ENCODE peak calls at places on chromosomes 3 and 15, in ten cellular contexts. One of them, this sample, is unnamed. For H3K4me1 and H3K27me3, the result is how much of the 10 kb centered on the place peaks cover.

GRCh38 chr3:123406598-123406997 is 42.3 kb downstream of the ADCY5 start:
- DNase-seq in psoas muscle: peak
- DNase-seq in esophagus squamous epithelium: no peak
- DNase-seq in BE2C: peak
- DNase-seq in astrocyte: no peak
- DNase-seq in MM.1S: no peak
- DNase-seq in CD8-positive, alpha-beta T cell: no peak
- DNase-seq in Peyer's patch: peak
- DNase-seq in right lobe of liver: peak
- DNase-seq in uterus: peak
- DNase-seq in this sample: no peak

GRCh38 chr3:100210777-100211145 is 50.0 kb upstream of the TBC1D23 start:
- DNase-seq in psoas muscle: no peak
- DNase-seq in BE2C: no peak
- DNase-seq in astrocyte: peak
- DNase-seq in CD8-positive, alpha-beta T cell: no peak
- DNase-seq in esophagus squamous epithelium: no peak
- DNase-seq in Peyer's patch: no peak
- DNase-seq in MM.1S: peak
- DNase-seq in uterus: no peak
- DNase-seq in right lobe of liver: no peak
- DNase-seq in this sample: no peak

GRCh38 chr3:134423153-134423552 is 48.9 kb upstream of the AMOTL2 start:
- DNase-seq in Peyer's patch: no peak
- DNase-seq in MM.1S: no peak
- DNase-seq in psoas muscle: no peak
- DNase-seq in BE2C: no peak
- DNase-seq in esophagus squamous epithelium: no peak
- DNase-seq in astrocyte: no peak
- DNase-seq in right lobe of liver: no peak
- DNase-seq in uterus: no peak
- DNase-seq in CD8-positive, alpha-beta T cell: no peak
- DNase-seq in this sample: no peak

GRCh38 chr3:33128706-33129105 is 14.9 kb downstream of the CRTAP start:
- DNase-seq in right lobe of liver: no peak
- DNase-seq in uterus: no peak
- DNase-seq in esophagus squamous epithelium: no peak
- DNase-seq in CD8-positive, alpha-beta T cell: no peak
- DNase-seq in MM.1S: no peak
- DNase-seq in psoas muscle: no peak
- DNase-seq in Peyer's patch: no peak
- DNase-seq in astrocyte: no peak
- DNase-seq in BE2C: no peak
- DNase-seq in this sample: no peak

GRCh38 chr15:66774001-66774814 is 72.2 kb downstream of the SMAD6 start:
- DNase-seq in right lobe of liver: peak
- DNase-seq in uterus: peak
- DNase-seq in MM.1S: peak
- DNase-seq in BE2C: peak
- DNase-seq in Peyer's patch: peak
- DNase-seq in psoas muscle: peak
- DNase-seq in esophagus squamous epithelium: no peak
- DNase-seq in CD8-positive, alpha-beta T cell: peak
- DNase-seq in astrocyte: peak
- DNase-seq in this sample: peak

GRCh38 chr15:29278436-29279099 is 8.9 kb upstream of the NSMCE3 start:
- DNase-seq in BE2C: no peak
- DNase-seq in right lobe of liver: no peak
- DNase-seq in Peyer's patch: no peak
- DNase-seq in MM.1S: no peak
- DNase-seq in psoas muscle: no peak
- DNase-seq in astrocyte: peak
- DNase-seq in esophagus squamous epithelium: no peak
- DNase-seq in uterus: no peak
- DNase-seq in CD8-positive, alpha-beta T cell: no peak
- DNase-seq in this sample: peak

GRCh38 chr15:68211656-68212320 is 6.7 kb upstream of the CALML4 start:
- DNase-seq in astrocyte: no peak
- DNase-seq in right lobe of liver: no peak
- DNase-seq in uterus: no peak
- DNase-seq in Peyer's patch: peak
- DNase-seq in BE2C: no peak
- DNase-seq in MM.1S: no peak
- DNase-seq in esophagus squamous epithelium: no peak
- DNase-seq in psoas muscle: no peak
- DNase-seq in CD8-positive, alpha-beta T cell: no peak
- DNase-seq in this sample: no peak

GRCh38 chr15:78422571-78423340 is 15.3 kb upstream of the IREB2 start:
- DNase-seq in esophagus squamous epithelium: no peak
- DNase-seq in CD8-positive, alpha-beta T cell: peak
- DNase-seq in right lobe of liver: peak
- DNase-seq in psoas muscle: peak
- DNase-seq in uterus: peak
- DNase-seq in Peyer's patch: peak
- DNase-seq in BE2C: peak
- DNase-seq in astrocyte: peak
- DNase-seq in MM.1S: peak
- DNase-seq in this sample: peak

GRCh38 chr3:31575448-31575847 is 42.7 kb downstream of the STT3B start:
- DNase-seq in MM.1S: no peak
- DNase-seq in astrocyte: no peak
- DNase-seq in esophagus squamous epithelium: no peak
- DNase-seq in BE2C: no peak
- DNase-seq in uterus: no peak
- DNase-seq in right lobe of liver: no peak
- DNase-seq in Peyer's patch: no peak
- DNase-seq in psoas muscle: no peak
- DNase-seq in CD8-positive, alpha-beta T cell: no peak
- DNase-seq in this sample: no peak

GRCh38 chr15:40088929-40089755 is 19.5 kb downstream of the BMF start:
- DNase-seq in MM.1S: no peak
- DNase-seq in psoas muscle: no peak
- DNase-seq in BE2C: no peak
- DNase-seq in astrocyte: peak
- DNase-seq in CD8-positive, alpha-beta T cell: no peak
- DNase-seq in right lobe of liver: no peak
- DNase-seq in uterus: peak
- DNase-seq in esophagus squamous epithelium: no peak
- DNase-seq in Peyer's patch: no peak
- DNase-seq in this sample: no peak

GRCh38 chr3:195160908-195161434 is 110.0 kb downstream of the XXYLT1 start:
- DNase-seq in Peyer's patch: no peak
- DNase-seq in uterus: no peak
- DNase-seq in CD8-positive, alpha-beta T cell: no peak
- DNase-seq in BE2C: no peak
- DNase-seq in esophagus squamous epithelium: no peak
- DNase-seq in psoas muscle: no peak
- DNase-seq in astrocyte: no peak
- DNase-seq in MM.1S: peak
- DNase-seq in right lobe of liver: no peak
- DNase-seq in this sample: no peak

GRCh38 chr3:195160257-195160898 is 110.6 kb downstream of the XXYLT1 start:
- DNase-seq in BE2C: no peak
- DNase-seq in MM.1S: no peak
- DNase-seq in Peyer's patch: no peak
- DNase-seq in uterus: peak
- DNase-seq in psoas muscle: no peak
- DNase-seq in CD8-positive, alpha-beta T cell: no peak
- DNase-seq in astrocyte: no peak
- DNase-seq in esophagus squamous epithelium: no peak
- DNase-seq in right lobe of liver: peak
- DNase-seq in this sample: no peak

GRCh38 chr3:195156286-195156890 is 114.6 kb downstream of the XXYLT1 start:
- DNase-seq in right lobe of liver: no peak
- DNase-seq in esophagus squamous epithelium: no peak
- DNase-seq in psoas muscle: no peak
- DNase-seq in MM.1S: no peak
- DNase-seq in Peyer's patch: no peak
- DNase-seq in uterus: no peak
- DNase-seq in CD8-positive, alpha-beta T cell: no peak
- DNase-seq in astrocyte: no peak
- DNase-seq in BE2C: no peak
- DNase-seq in this sample: no peak

GRCh38 chr3:195159819-195160175 is 111.2 kb downstream of the XXYLT1 start:
- DNase-seq in Peyer's patch: no peak
- DNase-seq in MM.1S: no peak
- DNase-seq in uterus: no peak
- DNase-seq in CD8-positive, alpha-beta T cell: no peak
- DNase-seq in BE2C: no peak
- DNase-seq in esophagus squamous epithelium: no peak
- DNase-seq in astrocyte: no peak
- DNase-seq in psoas muscle: no peak
- DNase-seq in right lobe of liver: no peak
- DNase-seq in this sample: no peak

DNA sequence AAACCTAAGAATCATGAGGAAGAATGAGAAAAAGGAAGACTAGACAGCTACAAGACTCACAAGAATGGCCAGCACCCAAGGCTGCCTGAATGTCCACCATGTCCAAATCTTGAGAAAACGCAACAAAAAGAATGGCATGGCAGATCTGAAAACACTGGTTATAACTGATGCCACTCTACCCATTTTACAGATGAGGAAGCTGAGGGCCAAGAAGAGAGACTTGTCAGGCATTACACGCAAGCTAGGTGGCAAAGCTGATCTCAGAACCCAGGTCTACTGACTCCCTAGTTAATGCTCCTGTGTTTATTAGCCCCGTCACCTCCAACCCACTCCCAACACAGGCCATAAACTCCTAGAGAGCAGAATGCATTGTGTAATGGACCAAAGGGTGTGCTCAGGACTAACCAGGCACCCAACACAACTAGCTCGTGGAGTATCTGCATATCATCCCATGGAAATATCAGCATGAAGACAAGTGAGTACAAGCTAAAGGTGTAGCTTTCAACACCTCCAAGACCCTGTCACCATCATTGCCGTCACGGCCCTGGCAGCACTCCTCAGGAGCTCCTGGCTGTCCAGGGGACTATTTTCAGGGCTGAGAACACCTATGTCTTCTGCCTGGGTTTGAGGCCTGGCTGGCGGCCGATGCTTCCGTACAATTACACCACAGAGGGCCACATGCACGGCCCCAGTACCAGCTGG is 111.7 kb downstream of the XXYLT1 start:
- DNase-seq in CD8-positive, alpha-beta T cell: no peak
- DNase-seq in esophagus squamous epithelium: no peak
- DNase-seq in BE2C: no peak
- DNase-seq in astrocyte: no peak
- DNase-seq in MM.1S: no peak
- DNase-seq in psoas muscle: no peak
- DNase-seq in Peyer's patch: no peak
- DNase-seq in uterus: no peak
- DNase-seq in right lobe of liver: no peak
- DNase-seq in this sample: no peak
- H3K4me1 ChIP-seq in CD8-positive, alpha-beta T cell: under half
- H3K4me1 ChIP-seq in esophagus squamous epithelium: under half
- H3K4me1 ChIP-seq in BE2C: under half
- H3K4me1 ChIP-seq in astrocyte: under half
- H3K4me1 ChIP-seq in MM.1S: half or more
- H3K4me1 ChIP-seq in psoas muscle: under half
- H3K4me1 ChIP-seq in Peyer's patch: under half
- H3K4me1 ChIP-seq in uterus: under half
- H3K4me1 ChIP-seq in right lobe of liver: under half
- H3K4me1 ChIP-seq in this sample: under half

GRCh38 chr3:52291508-52292181 is 4.0 kb downstream of the GLYCTK start:
- DNase-seq in psoas muscle: no peak
- DNase-seq in right lobe of liver: peak
- DNase-seq in uterus: no peak
- DNase-seq in BE2C: peak
- DNase-seq in CD8-positive, alpha-beta T cell: peak
- DNase-seq in MM.1S: no peak
- DNase-seq in astrocyte: no peak
- DNase-seq in Peyer's patch: peak
- DNase-seq in esophagus squamous epithelium: no peak
- DNase-seq in this sample: no peak
- TF ChIP-seq CTCF in psoas muscle: peak
- TF ChIP-seq CTCF in right lobe of liver: peak
- TF ChIP-seq CTCF in uterus: peak
- TF ChIP-seq CTCF in BE2C: peak
- TF ChIP-seq CTCF in CD8-positive, alpha-beta T cell: peak
- TF ChIP-seq CTCF in MM.1S: peak
- TF ChIP-seq CTCF in astrocyte: peak
- TF ChIP-seq CTCF in Peyer's patch: peak
- TF ChIP-seq CTCF in esophagus squamous epithelium: peak
- TF ChIP-seq CTCF in this sample: peak

GRCh38 chr15:52802110-52802509 is 12.0 kb upstream of the ONECUT1 start:
- DNase-seq in Peyer's patch: no peak
- DNase-seq in esophagus squamous epithelium: no peak
- DNase-seq in astrocyte: no peak
- DNase-seq in uterus: no peak
- DNase-seq in MM.1S: no peak
- DNase-seq in psoas muscle: no peak
- DNase-seq in BE2C: no peak
- DNase-seq in right lobe of liver: no peak
- DNase-seq in CD8-positive, alpha-beta T cell: no peak
- DNase-seq in this sample: no peak

GRCh38 chr15:52801748-52802085 is 11.6 kb upstream of the ONECUT1 start:
- DNase-seq in psoas muscle: no peak
- DNase-seq in astrocyte: no peak
- DNase-seq in uterus: no peak
- DNase-seq in BE2C: no peak
- DNase-seq in right lobe of liver: no peak
- DNase-seq in MM.1S: no peak
- DNase-seq in esophagus squamous epithelium: no peak
- DNase-seq in Peyer's patch: no peak
- DNase-seq in CD8-positive, alpha-beta T cell: no peak
- DNase-seq in this sample: no peak

GRCh38 chr15:52799145-52799811 is 9.1 kb upstream of the ONECUT1 start:
- DNase-seq in astrocyte: no peak
- DNase-seq in Peyer's patch: no peak
- DNase-seq in uterus: no peak
- DNase-seq in CD8-positive, alpha-beta T cell: no peak
- DNase-seq in right lobe of liver: no peak
- DNase-seq in esophagus squamous epithelium: no peak
- DNase-seq in BE2C: no peak
- DNase-seq in MM.1S: no peak
- DNase-seq in psoas muscle: no peak
- DNase-seq in this sample: no peak

GRCh38 chr15:52798529-52799101 is 8.5 kb upstream of the ONECUT1 start:
- DNase-seq in astrocyte: no peak
- DNase-seq in Peyer's patch: no peak
- DNase-seq in CD8-positive, alpha-beta T cell: no peak
- DNase-seq in esophagus squamous epithelium: no peak
- DNase-seq in uterus: no peak
- DNase-seq in BE2C: no peak
- DNase-seq in right lobe of liver: peak
- DNase-seq in psoas muscle: no peak
- DNase-seq in MM.1S: no peak
- DNase-seq in this sample: no peak

GRCh38 chr15:52800852-52801747 is 11.0 kb upstream of the ONECUT1 start:
- DNase-seq in astrocyte: no peak
- DNase-seq in MM.1S: no peak
- DNase-seq in uterus: no peak
- DNase-seq in esophagus squamous epithelium: no peak
- DNase-seq in CD8-positive, alpha-beta T cell: no peak
- DNase-seq in psoas muscle: no peak
- DNase-seq in right lobe of liver: no peak
- DNase-seq in BE2C: no peak
- DNase-seq in Peyer's patch: no peak
- DNase-seq in this sample: no peak
- H3K27me3 ChIP-seq in astrocyte: half or more
- H3K27me3 ChIP-seq in MM.1S: half or more
- H3K27me3 ChIP-seq in uterus: under half
- H3K27me3 ChIP-seq in esophagus squamous epithelium: half or more
- H3K27me3 ChIP-seq in CD8-positive, alpha-beta T cell: half or more
- H3K27me3 ChIP-seq in psoas muscle: under half
- H3K27me3 ChIP-seq in right lobe of liver: under half
- H3K27me3 ChIP-seq in BE2C: half or more
- H3K27me3 ChIP-seq in Peyer's patch: under half
- H3K27me3 ChIP-seq in this sample: half or more

GRCh38 chr3:128734523-128735189 is 8.7 kb downstream of the RAB7A start:
- DNase-seq in uterus: no peak
- DNase-seq in right lobe of liver: no peak
- DNase-seq in psoas muscle: no peak
- DNase-seq in astrocyte: no peak
- DNase-seq in Peyer's patch: no peak
- DNase-seq in CD8-positive, alpha-beta T cell: no peak
- DNase-seq in esophagus squamous epithelium: no peak
- DNase-seq in BE2C: no peak
- DNase-seq in MM.1S: no peak
- DNase-seq in this sample: no peak
- H3K4me1 ChIP-seq in uterus: under half
- H3K4me1 ChIP-seq in right lobe of liver: under half
- H3K4me1 ChIP-seq in psoas muscle: half or more
- H3K4me1 ChIP-seq in astrocyte: under half
- H3K4me1 ChIP-seq in Peyer's patch: half or more
- H3K4me1 ChIP-seq in CD8-positive, alpha-beta T cell: half or more
- H3K4me1 ChIP-seq in esophagus squamous epithelium: under half
- H3K4me1 ChIP-seq in BE2C: under half
- H3K4me1 ChIP-seq in MM.1S: under half
- H3K4me1 ChIP-seq in this sample: under half

This sample was measured in foreskin keratinocyte.